ENCODE peak calls at places on chromosome 16, in four cellular contexts. T is H9, C is neuronal stem cell, U is trophoblast cell. Q is an unnamed sample.

GRCh38 chr16:46691720-46692119 is 2.3 kb downstream of the ORC6 start:
- DNase-seq in T (no peak), C (no peak), U (no peak), Q (no peak)

GRCh38 chr16:23107117-23107516 is 42.1 kb downstream of the USP31 start:
- DNase-seq in T (no peak), C (no peak), U (no peak), Q (no peak)

GRCh38 chr16:87951550-87952538 is 610 bp downstream of the BANP start:
- DNase-seq in T (no peak), C (peak), U (peak), Q (peak)

GRCh38 chr16:75374388-75374787 is 58.9 kb downstream of the CFDP1 start:
- DNase-seq in T (no peak), C (no peak), U (no peak), Q (no peak)

GRCh38 chr16:87802670-87803069 is 36.9 kb upstream of the KLHDC4 start:
- DNase-seq in T (no peak), C (no peak), U (no peak), Q (no peak)

GRCh38 chr16:2009302-2009711 is 314 bp downstream of the ZNF598 start:
- DNase-seq in T (no peak), C (no peak), U (peak), Q (no peak)

GRCh38 chr16:2779978-2780898 is 3.2 kb upstream of the ELOB start:
- DNase-seq in T (peak), C (no peak), U (no peak), Q (no peak)

GRCh38 chr16:84503751-84504395 is 586 bp downstream of the MEAK7 start:
- DNase-seq in T (no peak), C (no peak), U (no peak), Q (no peak)

GRCh38 chr16:7614022-7614795 is 281.6 kb downstream of the RBFOX1 start:
- DNase-seq in T (no peak), C (no peak), U (no peak), Q (no peak)

GRCh38 chr16:47037396-47037745 is 63.9 kb upstream of the DNAJA2 start:
- DNase-seq in T (peak), C (no peak), U (peak), Q (no peak)

GRCh38 chr16:69130461-69130860 is 1.9 kb downstream of the CHTF8 start:
- DNase-seq in T (no peak), C (no peak), U (no peak), Q (no peak)

GRCh38 chr16:83520596-83520995 is 287.2 kb upstream of the HSBP1 start:
- DNase-seq in T (no peak), C (no peak), U (no peak), Q (no peak)

GRCh38 chr16:10871157-10871991 is 5.6 kb upstream of the CIITA start:
- DNase-seq in T (no peak), C (no peak), U (peak), Q (no peak)

GRCh38 chr16:2159052-2159838 is 3.7 kb downstream of the TRAF7 start:
- DNase-seq in T (no peak), C (no peak), U (no peak), Q (peak)

GRCh38 chr16:84042879-84043485 is 387 bp upstream of the SLC38A8 start:
- DNase-seq in T (peak), C (no peak), U (no peak), Q (peak)

GRCh38 chr16:84976644-84977400 is 34.5 kb downstream of the ZDHHC7 start:
- DNase-seq in T (no peak), C (no peak), U (no peak), Q (no peak)

GRCh38 chr16:73179671-73180370 is 131.9 kb upstream of the ZFHX3 start:
- DNase-seq in T (no peak), C (no peak), U (no peak), Q (no peak)

GRCh38 chr16:48955791-48956190 is 325.8 kb downstream of the CBLN1 start:
- DNase-seq in T (no peak), C (no peak), U (no peak), Q (no peak)

GRCh38 chr16:89583197-89583894 is 7.8 kb downstream of the CPNE7 start:
- DNase-seq in T (no peak), C (no peak), U (no peak), Q (no peak)

GRCh38 chr16:28210979-28211505 is 723 bp downstream of the XPO6 start:
- DNase-seq in T (no peak), C (peak), U (peak), Q (peak)

GRCh38 chr16:66414891-66415290 is 12.2 kb upstream of the BEAN1 start:
- DNase-seq in T (no peak), C (no peak), U (peak), Q (no peak)

GRCh38 chr16:83586036-83586810 is 221.6 kb upstream of the HSBP1 start:
- DNase-seq in T (no peak), C (no peak), U (no peak), Q (peak)

GRCh38 chr16:65318138-65318537 is 196.3 kb upstream of the CDH11 start:
- DNase-seq in T (peak), C (no peak), U (peak), Q (peak)

GRCh38 chr16:48447940-48448536 is 62.8 kb upstream of the SIAH1 start:
- DNase-seq in T (no peak), C (no peak), U (no peak), Q (no peak)

GRCh38 chr16:19527161-19527560 is 3.4 kb downstream of the CCP110 start:
- DNase-seq in T (no peak), C (no peak), U (no peak), Q (no peak)

GRCh38 chr16:19555938-19556778 is 655 bp downstream of the VPS35L start:
- DNase-seq in T (peak), C (peak), U (peak), Q (peak)

GRCh38 chr16:49740190-49740589 is 115.7 kb downstream of the ZNF423 start:
- DNase-seq in T (no peak), C (no peak), U (no peak), Q (no peak)

DNA sequence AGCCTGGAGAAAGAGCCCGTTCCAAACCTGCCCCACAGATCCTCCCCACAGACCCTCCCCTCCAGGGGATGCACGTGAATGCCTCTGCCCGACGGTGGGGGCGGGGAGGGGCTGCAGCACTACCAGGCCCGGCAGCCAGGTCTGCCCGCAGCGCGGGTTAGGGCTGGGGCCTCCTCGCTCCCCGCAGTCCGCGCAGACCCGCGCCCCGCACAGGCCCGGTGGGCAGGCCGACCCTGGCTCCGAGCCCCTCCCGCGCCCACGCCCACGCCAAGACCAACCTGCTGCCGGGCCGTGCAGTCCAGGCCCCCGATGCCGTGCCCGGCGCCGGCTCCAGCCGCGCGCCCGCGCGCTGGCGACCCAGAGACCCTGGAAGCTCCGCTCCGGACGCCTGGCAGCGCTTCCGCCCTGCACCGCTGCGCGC is at the start of gene RPUSD1:
- DNase-seq in T (no peak), C (no peak), U (peak), Q (peak)
- H2BK120ac ChIP-seq in T (no peak), C (no peak), U (peak), Q (no peak)

GRCh38 chr16:24984903-24985675 is 30.1 kb downstream of the ARHGAP17 start:
- DNase-seq in T (no peak), C (no peak), U (no peak), Q (no peak)
- H2BK120ac ChIP-seq in T (no peak), C (no peak), U (no peak), Q (no peak)

GRCh38 chr16:12178251-12178990 is 201.9 kb downstream of the SNX29 start:
- DNase-seq in T (no peak), C (no peak), U (no peak), Q (no peak)
- H2BK120ac ChIP-seq in T (no peak), C (no peak), U (no peak), Q (no peak)

DNA sequence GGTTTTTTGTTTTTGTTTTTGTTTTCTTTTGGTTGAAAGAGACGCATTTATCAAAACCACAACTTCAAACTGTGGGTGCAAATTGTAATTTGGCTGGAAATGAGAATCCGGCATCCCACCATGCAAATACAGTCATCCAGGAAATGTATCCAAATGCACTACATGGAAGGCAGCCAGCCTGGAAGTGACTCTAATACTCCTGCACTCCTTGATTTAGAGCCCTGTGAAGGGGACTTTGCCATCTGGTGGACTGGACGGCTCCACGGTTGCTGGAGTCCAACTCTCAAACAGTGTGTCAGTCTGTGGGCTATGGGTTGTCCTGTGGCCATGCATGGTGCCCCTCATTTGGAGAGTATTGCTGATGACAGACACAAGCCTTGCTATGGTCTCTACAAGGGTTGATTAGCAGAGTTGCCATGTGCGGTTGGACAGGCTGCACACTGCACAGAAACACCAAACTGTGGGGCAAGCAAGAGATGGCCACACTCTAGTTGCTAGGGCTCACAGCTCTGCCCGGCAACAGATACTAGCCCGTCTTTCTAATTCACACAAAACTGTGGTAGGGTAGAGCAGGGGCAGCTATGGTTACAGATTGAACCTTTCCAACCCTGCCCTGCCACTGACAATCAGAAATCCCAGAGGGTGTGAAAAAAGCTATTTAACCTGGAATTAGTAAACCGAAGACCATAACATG is 62.4 kb downstream of the VAT1L start:
- DNase-seq in T (no peak), C (no peak), U (no peak), Q (no peak)
- H2BK120ac ChIP-seq in T (no peak), C (no peak), U (no peak), Q (no peak)

GRCh38 chr16:79595261-79595660 is 5.3 kb downstream of the MAF start:
- DNase-seq in T (no peak), C (no peak), U (no peak), Q (no peak)
- H2BK120ac ChIP-seq in T (no peak), C (no peak), U (no peak), Q (no peak)

GRCh38 chr16:51159864-51160263 is 8.8 kb upstream of the SALL1 start:
- DNase-seq in T (no peak), C (no peak), U (no peak), Q (no peak)

GRCh38 chr16:51163366-51163765 is 12.3 kb upstream of the SALL1 start:
- DNase-seq in T (no peak), C (no peak), U (no peak), Q (no peak)

GRCh38 chr16:51159296-51159695 is 8.2 kb upstream of the SALL1 start:
- DNase-seq in T (no peak), C (no peak), U (no peak), Q (no peak)

GRCh38 chr16:51164167-51164566 is 13.1 kb upstream of the SALL1 start:
- DNase-seq in T (no peak), C (no peak), U (no peak), Q (no peak)

DNA sequence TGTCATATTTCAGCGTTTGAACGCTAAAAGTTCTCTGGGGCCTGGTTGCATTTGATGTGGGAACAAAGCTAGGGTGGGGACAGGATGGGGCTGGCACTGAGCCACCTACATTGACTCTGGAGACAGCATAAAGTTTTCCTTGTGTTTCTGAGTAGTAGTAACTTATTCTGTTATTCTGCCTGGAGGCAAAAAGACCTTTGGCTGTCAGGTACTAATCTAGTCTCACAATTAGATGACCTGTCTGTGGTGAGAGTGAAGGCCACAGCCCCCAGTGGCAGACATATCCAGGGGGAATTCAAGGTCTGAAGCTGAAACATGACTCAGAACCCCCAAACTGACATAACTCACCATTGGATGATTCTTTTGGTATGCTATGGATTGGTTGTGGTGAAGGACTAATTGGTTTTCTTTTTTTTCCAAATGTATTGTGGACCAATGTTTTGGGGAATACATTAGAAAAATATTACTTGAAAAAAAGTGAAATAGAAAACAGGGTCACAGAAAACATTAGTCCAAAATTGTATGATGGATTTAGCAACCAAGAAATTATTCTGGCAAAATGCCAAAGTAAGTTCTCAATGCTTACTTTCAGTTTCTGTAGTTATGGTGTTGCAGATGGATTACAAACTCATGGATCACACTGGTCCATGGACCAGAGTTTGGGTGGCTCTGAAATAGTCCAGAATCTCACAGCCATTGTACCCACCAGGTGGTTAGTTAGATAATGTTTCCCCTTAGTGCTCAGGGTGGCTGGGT is 10.5 kb upstream of the SALL1 start:
- DNase-seq in T (no peak), C (no peak), U (no peak), Q (no peak)
- H2BK120ac ChIP-seq in T (no peak), C (no peak), U (no peak), Q (no peak)

DNA sequence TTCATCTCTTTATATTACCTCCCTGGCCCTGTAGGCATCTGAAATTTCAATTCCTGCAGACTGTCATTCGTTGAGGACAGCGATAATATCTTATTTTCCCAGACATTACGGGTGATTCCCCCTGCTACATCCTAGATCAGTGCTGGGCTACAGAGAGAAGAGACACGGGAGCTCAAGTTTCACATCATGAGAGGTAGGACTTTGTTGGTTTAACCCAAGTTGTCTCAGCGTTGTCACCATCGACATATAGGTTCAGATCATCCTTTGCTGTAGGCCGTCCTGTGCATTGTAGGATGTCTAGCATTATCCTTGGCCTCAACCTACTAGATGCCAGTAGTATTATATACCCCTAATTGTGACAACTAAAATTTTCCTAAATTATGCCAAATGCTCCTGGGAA is 19.3 kb downstream of the MT1X start:
- DNase-seq in T (no peak), C (no peak), U (no peak), Q (no peak)
- H2BK120ac ChIP-seq in T (no peak), C (no peak), U (no peak), Q (no peak)

DNA sequence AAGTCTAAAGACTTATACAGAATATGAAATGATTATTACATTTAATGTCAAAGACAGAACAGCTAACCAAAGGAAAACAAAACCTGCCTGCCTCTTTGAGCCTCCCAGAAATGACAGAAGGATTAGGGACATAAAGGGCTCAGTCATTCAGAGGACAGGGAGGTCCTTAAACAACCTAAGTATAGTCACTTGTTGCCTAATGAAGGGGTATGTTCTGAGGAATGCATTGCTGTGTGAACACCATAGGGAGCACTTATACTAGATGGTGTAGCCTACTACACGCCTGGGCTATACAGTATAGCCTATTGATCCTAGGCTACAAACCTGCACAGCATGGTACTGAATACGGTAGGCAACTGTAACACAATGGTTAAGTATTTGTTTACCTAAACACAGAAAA is 106.4 kb downstream of the PARN start:
- DNase-seq in T (no peak), C (peak), U (no peak), Q (no peak)
- H2BK120ac ChIP-seq in T (no peak), C (no peak), U (no peak), Q (no peak)

GRCh38 chr16:56724191-56724590 is 5.7 kb upstream of the NUP93 start:
- DNase-seq in T (no peak), C (no peak), U (no peak), Q (no peak)

GRCh38 chr16:56729351-56729735 is 586 bp upstream of the NUP93 start:
- DNase-seq in T (no peak), C (no peak), U (no peak), Q (no peak)

GRCh38 chr16:56726283-56726682 is 3.6 kb upstream of the NUP93 start:
- DNase-seq in T (no peak), C (no peak), U (no peak), Q (no peak)

GRCh38 chr16:56728027-56728426 is 1.9 kb upstream of the NUP93 start:
- DNase-seq in T (no peak), C (no peak), U (no peak), Q (no peak)

GRCh38 chr16:56726926-56727325 is 3.0 kb upstream of the NUP93 start:
- DNase-seq in T (no peak), C (no peak), U (no peak), Q (no peak)
- H2BK120ac ChIP-seq in T (no peak), C (no peak), U (no peak), Q (no peak)

Q was measured in mesendoderm.